ENCODE peak calls at places on chromosome 21, in four cellular contexts. H is CD8-positive, alpha-beta memory T cell; K is retina; X is substantia nigra. L is an unnamed sample.

GRCh38 chr21:41071410-41071809 is 96.5 kb upstream of the BACE2 start:
- DNase-seq in H (no peak), K (no peak), X (no peak), L (no peak)

GRCh38 chr21:32364387-32364786 is 28.4 kb downstream of the URB1 start:
- DNase-seq in H (no peak), K (no peak), X (no peak), L (no peak)

GRCh38 chr21:30354308-30355005 is 6.1 kb upstream of the KRTAP23-1 start:
- DNase-seq in H (no peak), K (no peak), X (no peak), L (no peak)

GRCh38 chr21:15688016-15688415 is 41.8 kb upstream of the USP25 start:
- DNase-seq in H (no peak), K (no peak), X (no peak), L (no peak)

GRCh38 chr21:16071082-16071481 is 341.3 kb downstream of the USP25 start:
- DNase-seq in H (no peak), K (peak; percentile 6), X (peak; percentile 64), L (peak; percentile 13)

GRCh38 chr21:42384999-42385398 is 10.9 kb downstream of the TMPRSS3 start:
- DNase-seq in H (no peak), K (no peak), X (no peak), L (no peak)

GRCh38 chr21:14866859-14867560 is 197.8 kb downstream of the NRIP1 start:
- DNase-seq in H (no peak), K (no peak), X (no peak), L (no peak)

GRCh38 chr21:33348728-33349127 is 24.0 kb downstream of the IFNAR1 start:
- DNase-seq in H (no peak), K (no peak), X (no peak), L (no peak)

GRCh38 chr21:43956019-43956666 is 56.0 kb upstream of the TRAPPC10 start:
- DNase-seq in H (no peak), K (no peak), X (no peak), L (peak; percentile 47)

GRCh38 chr21:44024895-44025353 is 12.8 kb downstream of the TRAPPC10 start:
- DNase-seq in H (no peak), K (no peak), X (peak; percentile 44), L (no peak)

GRCh38 chr21:44778499-44778911 is 23.1 kb downstream of the UBE2G2 start:
- DNase-seq in H (no peak), K (no peak), X (no peak), L (no peak)

GRCh38 chr21:43573921-43574320 is 85.4 kb downstream of the HSF2BP start:
- DNase-seq in H (no peak), K (no peak), X (no peak), L (no peak)

GRCh38 chr21:32132911-32133310 is 145.9 kb downstream of the MIS18A start:
- DNase-seq in H (no peak), K (no peak), X (no peak), L (no peak)

GRCh38 chr21:31397515-31397926 is 53.5 kb upstream of the TIAM1 start:
- DNase-seq in H (no peak), K (no peak), X (no peak), L (peak; percentile 40)

GRCh38 chr21:36700961-36701911 is 2.3 kb downstream of the SIM2 start:
- DNase-seq in H (no peak), K (peak; percentile 68), X (no peak), L (no peak)

GRCh38 chr21:27423906-27424595 is 457.2 kb upstream of the ADAMTS5 start:
- DNase-seq in H (no peak), K (no peak), X (no peak), L (peak; percentile 22)

GRCh38 chr21:38798481-38798882 is 7.2 kb upstream of the ETS2 start:
- DNase-seq in H (no peak), K (no peak), X (no peak), L (peak; percentile 47)

GRCh38 chr21:26844258-26845065 is 747 bp downstream of the ADAMTS1 start:
- DNase-seq in H (no peak), K (peak; percentile 88), X (peak; percentile 45), L (peak; percentile 64)

GRCh38 chr21:29524055-29524454 is 225.3 kb downstream of the BACH1 start:
- DNase-seq in H (no peak), K (no peak), X (no peak), L (no peak)

GRCh38 chr21:41442496-41443186 is 16.6 kb downstream of the MX1 start:
- DNase-seq in H (no peak), K (no peak), X (no peak), L (no peak)